ENCODE peak calls at places on chromosomes 1 and 21, in four cellular contexts. R is HAP-1, O is fibroblast of pulmonary artery, A is psoas muscle. Y is an unnamed sample.

GRCh38 chr1:94025383-94026340 is 95.3 kb downstream of the ABCA4 start:
- DNase-seq in O (peak; percentile 89), A (no peak), R (peak; percentile 68), Y (peak; percentile 91)

GRCh38 chr1:54671985-54672608 is 30.5 kb downstream of the MROH7 start:
- DNase-seq in A (no peak), R (peak; percentile 25), O (peak; percentile 57), Y (peak; percentile 59)

GRCh38 chr21:30232011-30232410 is 16.1 kb upstream of the CLDN8 start:
- DNase-seq in A (no peak), O (peak; percentile 37), R (no peak), Y (peak; percentile 68)

GRCh38 chr1:162316187-162316586 is 60.5 kb downstream of the SPATA46 start:
- DNase-seq in R (no peak), A (no peak), O (no peak), Y (no peak)

GRCh38 chr1:8283058-8283884 is 34.6 kb upstream of the SLC45A1 start:
- DNase-seq in R (no peak), O (no peak), A (no peak), Y (no peak)

GRCh38 chr1:210598135-210598652 is 269.5 kb downstream of the HHAT start:
- DNase-seq in A (peak; percentile 81), O (peak; percentile 71), R (no peak), Y (peak; percentile 94)

GRCh38 chr1:242425232-242425631 is 99.3 kb downstream of the PLD5 start:
- DNase-seq in R (peak; percentile 29), O (no peak), A (no peak), Y (no peak)

GRCh38 chr1:27632387-27633297 is 2.3 kb downstream of the FGR start:
- DNase-seq in O (no peak), R (no peak), A (no peak), Y (no peak)

GRCh38 chr1:9591669-9592509 is 3.2 kb downstream of the TMEM201 start:
- DNase-seq in R (no peak), O (no peak), A (peak; percentile 79), Y (no peak)

GRCh38 chr1:117757668-117758067 is 151.8 kb downstream of the TENT5C start:
- DNase-seq in A (no peak), R (no peak), O (peak; percentile 19), Y (no peak)

GRCh38 chr1:178575611-178576331 is 62.9 kb downstream of the TEX35 start:
- DNase-seq in R (peak; percentile 7), O (no peak), A (no peak), Y (no peak)

GRCh38 chr1:231866392-231867331 is 240.1 kb downstream of the DISC1 start:
- DNase-seq in R (peak; percentile 35), A (no peak), O (peak; percentile 76), Y (peak; percentile 72)

GRCh38 chr1:92992066-92992465 is 30.8 kb upstream of the DIPK1A start:
- DNase-seq in R (no peak), A (no peak), O (peak; percentile 24), Y (peak; percentile 26)

GRCh38 chr1:243315933-243316332 is 60.1 kb downstream of the SDCCAG8 start:
- DNase-seq in A (no peak), O (peak; percentile 17), R (no peak), Y (no peak)

GRCh38 chr1:157040802-157041201 is 4.7 kb downstream of the ARHGEF11 start:
- DNase-seq in A (no peak), R (no peak), O (peak; percentile 74), Y (peak; percentile 73)

GRCh38 chr1:211623510-211623909 is 44.5 kb upstream of the SLC30A1 start:
- DNase-seq in O (no peak), A (no peak), R (no peak), Y (no peak)

GRCh38 chr1:37068897-37069296 is 34.6 kb upstream of the GRIK3 start:
- DNase-seq in R (no peak), A (no peak), O (no peak), Y (no peak)

GRCh38 chr1:224106568-224107281 is 7.2 kb upstream of the FBXO28 start:
- DNase-seq in A (no peak), O (peak; percentile 60), R (no peak), Y (peak; percentile 59)

DNA sequence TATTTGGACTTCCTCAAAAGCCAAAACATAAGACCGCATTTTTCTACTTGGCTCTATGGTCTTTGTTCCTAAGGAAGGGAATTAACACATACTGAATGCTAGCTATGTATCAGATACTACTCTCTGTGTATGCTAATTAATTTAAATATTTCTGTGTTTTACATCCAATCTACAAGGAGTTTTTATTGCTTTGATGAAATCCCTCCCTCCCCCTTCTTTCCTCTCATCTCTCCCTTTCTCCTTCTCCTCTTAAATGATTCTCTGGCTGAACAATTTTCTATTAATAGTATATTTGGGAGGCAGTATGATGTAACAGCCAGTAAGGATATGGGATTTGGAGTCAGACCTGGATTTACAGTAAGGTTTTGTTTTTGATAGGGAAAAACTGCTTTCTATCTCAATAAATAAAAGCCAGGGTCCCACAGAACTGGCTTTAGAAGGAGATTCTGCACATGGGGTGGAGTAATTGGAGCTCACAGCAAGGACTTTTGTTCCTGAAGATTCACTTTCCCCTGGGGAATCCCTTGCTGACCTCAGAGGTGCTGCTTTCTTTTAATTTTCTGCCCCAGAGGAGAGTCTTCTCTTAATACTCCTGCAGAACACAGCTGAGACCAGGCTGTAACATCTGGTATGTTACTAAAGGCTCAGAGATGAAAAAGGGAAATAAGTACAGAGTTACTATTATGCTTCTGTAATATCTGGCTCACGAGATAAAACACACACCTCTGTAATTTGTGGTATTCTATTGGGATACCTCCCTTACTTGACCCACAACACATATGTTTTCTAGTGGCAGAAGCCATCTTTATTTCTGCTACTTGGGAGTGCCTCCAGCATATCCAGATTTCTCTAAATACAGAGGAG is 13.3 kb downstream of the EPB41 start:
- DNase-seq in A (no peak), R (peak; percentile 42), O (peak; percentile 44), Y (peak; percentile 15)
- H3K4me3 ChIP-seq in A (peak overlapping the region; percentile 5), R (no peak overlapping the region), O (no peak overlapping the region), Y (no peak overlapping the region)

DNA sequence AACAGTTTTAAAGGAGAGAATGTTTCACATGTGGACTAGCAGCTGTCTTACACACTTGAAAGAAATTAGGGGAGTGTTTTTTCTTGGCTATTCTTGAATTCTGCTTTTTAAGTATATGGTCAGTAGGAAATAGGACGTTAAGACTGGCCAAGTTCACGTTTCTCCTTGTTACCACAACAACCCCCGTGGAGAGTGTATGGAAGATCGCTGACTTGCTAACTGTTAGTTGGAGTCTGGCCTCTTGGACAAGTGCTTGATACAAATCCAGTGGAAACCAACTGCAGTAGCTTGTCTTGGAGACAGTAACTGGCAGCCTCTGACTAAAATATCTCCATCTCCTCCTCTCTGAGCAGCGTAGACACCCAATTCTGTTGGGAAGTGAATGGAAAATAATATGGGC is 3.8 kb upstream of the NFIA start:
- DNase-seq in O (no peak), R (no peak), A (no peak), Y (peak; percentile 59)
- H3K4me3 ChIP-seq in O (peak overlapping the region; percentile 63), R (no peak overlapping the region), A (peak overlapping the region; percentile 70), Y (peak overlapping the region; percentile 33)

DNA sequence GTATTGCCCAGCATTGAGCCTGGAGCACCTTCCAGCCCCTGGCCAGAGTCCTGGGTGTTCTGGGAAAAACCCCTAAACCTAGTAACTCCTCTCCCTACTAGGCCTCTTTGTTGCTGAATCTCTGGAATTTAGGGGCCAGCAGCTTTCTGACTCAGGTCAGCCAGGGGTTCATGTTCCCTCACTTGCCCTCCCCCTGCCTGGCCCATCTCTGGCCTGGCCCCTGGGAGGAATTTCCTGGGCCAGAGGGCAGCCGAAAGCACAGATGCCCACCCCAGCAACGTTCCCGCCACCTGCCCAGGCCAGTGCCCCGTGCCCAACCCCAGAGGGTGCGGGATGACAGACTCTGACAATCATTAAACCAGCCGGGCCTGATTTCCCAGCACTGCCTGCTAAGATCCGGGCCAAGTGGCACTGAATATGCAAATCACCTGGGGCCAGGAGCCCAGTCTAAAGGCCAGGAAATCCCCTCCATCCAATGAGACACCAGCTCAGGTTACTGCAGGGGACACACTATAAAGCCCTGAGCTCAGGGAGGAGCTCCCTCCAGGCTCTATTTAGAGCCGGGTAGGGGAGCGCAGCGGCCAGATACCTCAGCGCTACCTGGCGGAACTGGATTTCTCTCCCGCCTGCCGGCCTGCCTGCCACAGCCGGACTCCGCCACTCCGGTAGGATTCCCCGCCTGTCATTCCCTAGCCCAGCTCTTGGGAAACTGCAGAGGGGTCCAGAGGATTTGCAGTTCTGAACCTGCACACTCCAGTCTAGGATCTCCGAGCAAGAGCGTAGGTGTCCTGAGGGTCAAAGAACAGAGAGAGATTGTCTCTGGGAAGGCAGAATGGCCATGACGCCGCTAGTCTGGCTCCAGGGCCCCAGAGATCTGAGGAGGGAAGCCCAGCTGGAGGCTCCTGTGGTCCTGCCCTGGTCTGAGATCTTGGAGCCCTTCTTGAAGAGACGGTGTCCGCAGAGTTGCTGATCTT is at the start of gene ELF3:
- DNase-seq in O (no peak), R (no peak), A (no peak), Y (no peak)
- H3K4me3 ChIP-seq in O (no peak within 1 kb of the TSS), R (no peak within 1 kb of the TSS), A (no peak within 1 kb of the TSS), Y (no peak within 1 kb of the TSS)

GRCh38 chr1:1438531-1439381 is 3.3 kb downstream of the VWA1 start:
- DNase-seq in A (no peak), O (no peak), R (no peak), Y (no peak)

GRCh38 chr1:1436634-1437032 is 1.1 kb downstream of the VWA1 start:
- DNase-seq in A (no peak), O (no peak), R (no peak), Y (no peak)

GRCh38 chr1:1437904-1438376 is 2.5 kb downstream of the VWA1 start:
- DNase-seq in O (no peak), A (no peak), R (no peak), Y (no peak)

GRCh38 chr1:1435911-1436633 is 582 bp downstream of the VWA1 start:
- DNase-seq in R (no peak), A (no peak), O (no peak), Y (no peak)

DNA sequence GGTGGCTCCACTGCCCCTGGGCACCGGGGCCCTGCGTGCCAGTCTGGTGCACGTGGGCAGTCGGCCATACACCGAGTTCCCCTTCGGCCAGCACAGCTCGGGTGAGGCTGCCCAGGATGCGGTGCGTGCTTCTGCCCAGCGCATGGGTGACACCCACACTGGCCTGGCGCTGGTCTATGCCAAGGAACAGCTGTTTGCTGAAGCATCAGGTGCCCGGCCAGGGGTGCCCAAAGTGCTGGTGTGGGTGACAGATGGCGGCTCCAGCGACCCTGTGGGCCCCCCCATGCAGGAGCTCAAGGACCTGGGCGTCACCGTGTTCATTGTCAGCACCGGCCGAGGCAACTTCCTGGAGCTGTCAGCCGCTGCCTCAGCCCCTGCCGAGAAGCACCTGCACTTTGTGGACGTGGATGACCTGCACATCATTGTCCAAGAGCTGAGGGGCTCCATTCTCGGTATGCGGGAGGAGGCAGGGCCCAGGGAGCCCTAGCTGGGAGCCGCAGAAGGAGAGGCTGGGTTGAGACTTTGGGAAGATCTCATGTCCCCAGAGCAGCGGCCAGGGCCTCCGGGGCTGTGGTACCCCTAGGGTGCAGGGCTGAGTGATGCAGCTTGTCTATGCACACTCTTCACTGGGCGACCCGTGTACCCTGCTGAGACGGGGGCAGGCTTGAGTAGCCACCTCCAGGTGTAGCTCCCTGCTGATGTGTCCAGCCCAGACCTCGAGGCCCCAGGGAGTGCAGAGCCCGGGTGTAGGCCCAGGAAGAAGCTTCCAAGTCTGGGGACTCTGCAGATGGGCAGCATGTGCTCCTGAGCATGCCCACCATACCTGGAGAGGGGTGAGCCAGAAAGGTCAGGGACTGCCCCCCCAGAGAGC is 1.8 kb downstream of the VWA1 start:
- DNase-seq in A (no peak), O (no peak), R (no peak), Y (no peak)
- H3K4me3 ChIP-seq in A (peak overlapping the region; percentile 65), O (no peak overlapping the region), R (peak overlapping the region; percentile 56), Y (no peak overlapping the region)